ENCODE peak calls at places on chromosomes 6 and 20, in four cellular contexts. One of them, this sample, is unnamed.

GRCh38 chr6:138809677-138810076 is 13.8 kb downstream of the ECT2L start:
- DNase-seq in spleen: no peak
- DNase-seq in breast epithelium: no peak
- DNase-seq in K562: no peak
- DNase-seq in this sample: no peak

GRCh38 chr20:36074983-36075382 is 79.6 kb upstream of the EPB41L1 start:
- DNase-seq in spleen: no peak
- DNase-seq in breast epithelium: no peak
- DNase-seq in K562: no peak
- DNase-seq in this sample: no peak

GRCh38 chr6:125810435-125810834 is 19.7 kb downstream of the NCOA7 start:
- DNase-seq in spleen: no peak
- DNase-seq in breast epithelium: no peak
- DNase-seq in K562: no peak
- DNase-seq in this sample: no peak

GRCh38 chr6:53029262-53029661 is 34.2 kb upstream of the GSTA4 start:
- DNase-seq in spleen: no peak
- DNase-seq in breast epithelium: no peak
- DNase-seq in K562: no peak
- DNase-seq in this sample: no peak

GRCh38 chr6:125789167-125789566 is 1.6 kb upstream of the NCOA7 start:
- DNase-seq in spleen: peak; percentile 73
- DNase-seq in breast epithelium: no peak
- DNase-seq in K562: peak; percentile 37
- DNase-seq in this sample: no peak

GRCh38 chr20:23235173-23236027 is 115.2 kb upstream of the NXT1 start:
- DNase-seq in spleen: peak; percentile 89
- DNase-seq in breast epithelium: no peak
- DNase-seq in K562: peak; percentile 62
- DNase-seq in this sample: peak; percentile 66

GRCh38 chr6:168412456-168412855 is 28.5 kb upstream of the SMOC2 start:
- DNase-seq in spleen: no peak
- DNase-seq in breast epithelium: no peak
- DNase-seq in K562: no peak
- DNase-seq in this sample: no peak

GRCh38 chr6:150606258-150607043 is 6.8 kb downstream of the PLEKHG1 start:
- DNase-seq in spleen: no peak
- DNase-seq in breast epithelium: no peak
- DNase-seq in K562: no peak
- DNase-seq in this sample: no peak

GRCh38 chr6:56725257-56725656 is 82.6 kb upstream of the DST start:
- DNase-seq in spleen: no peak
- DNase-seq in breast epithelium: no peak
- DNase-seq in K562: no peak
- DNase-seq in this sample: no peak

GRCh38 chr6:167825759-167826229 is 917 bp upstream of the AFDN start:
- DNase-seq in spleen: peak; percentile 86
- DNase-seq in breast epithelium: peak; percentile 57
- DNase-seq in K562: peak; percentile 86
- DNase-seq in this sample: peak; percentile 84

GRCh38 chr6:140440223-140440810 is 1065.9 kb upstream of the CITED2 start:
- DNase-seq in spleen: no peak
- DNase-seq in breast epithelium: no peak
- DNase-seq in K562: no peak
- DNase-seq in this sample: no peak

GRCh38 chr6:52815167-52816092 is 11.8 kb upstream of the GSTA1 start:
- DNase-seq in spleen: no peak
- DNase-seq in breast epithelium: peak; percentile 24
- DNase-seq in K562: peak; percentile 66
- DNase-seq in this sample: peak; percentile 61

GRCh38 chr6:16400248-16400760 is 161.9 kb downstream of the GMPR start:
- DNase-seq in spleen: no peak
- DNase-seq in breast epithelium: no peak
- DNase-seq in K562: no peak
- DNase-seq in this sample: no peak

GRCh38 chr6:132491303-132491702 is 21.6 kb downstream of the STX7 start:
- DNase-seq in spleen: no peak
- DNase-seq in breast epithelium: no peak
- DNase-seq in K562: peak; percentile 42
- DNase-seq in this sample: no peak

GRCh38 chr6:32082951-32083350 is 26.2 kb downstream of the TNXB start:
- DNase-seq in spleen: peak; percentile 80
- DNase-seq in breast epithelium: no peak
- DNase-seq in K562: no peak
- DNase-seq in this sample: no peak

GRCh38 chr6:131950767-131951575 is at the start of gene CCN2:
- DNase-seq in spleen: peak; percentile 85
- DNase-seq in breast epithelium: peak; percentile 90
- DNase-seq in K562: no peak
- DNase-seq in this sample: peak; percentile 77

GRCh38 chr20:641516-641913 is 11.5 kb downstream of the SRXN1 start:
- DNase-seq in spleen: no peak
- DNase-seq in breast epithelium: no peak
- DNase-seq in K562: peak; percentile 59
- DNase-seq in this sample: no peak

GRCh38 chr6:128068110-128068460 is 167.2 kb upstream of the THEMIS start:
- DNase-seq in spleen: no peak
- DNase-seq in breast epithelium: no peak
- DNase-seq in K562: no peak
- DNase-seq in this sample: no peak

GRCh38 chr6:11722805-11723631 is 55.6 kb downstream of the ADTRP start:
- DNase-seq in spleen: no peak
- DNase-seq in breast epithelium: no peak
- DNase-seq in K562: no peak
- DNase-seq in this sample: no peak

GRCh38 chr6:24666097-24666615 is 543 bp downstream of the TDP2 start:
- DNase-seq in spleen: peak; percentile 90
- DNase-seq in breast epithelium: no peak
- DNase-seq in K562: peak; percentile 49
- DNase-seq in this sample: peak; percentile 52

GRCh38 chr20:19974621-19975435 is 42.3 kb upstream of the NAA20 start:
- DNase-seq in spleen: peak; percentile 88
- DNase-seq in breast epithelium: peak; percentile 82
- DNase-seq in K562: no peak
- DNase-seq in this sample: peak; percentile 88

GRCh38 chr20:35207950-35208611 is 18.4 kb upstream of the MMP24 start:
- DNase-seq in spleen: peak; percentile 85
- DNase-seq in breast epithelium: peak; percentile 55
- DNase-seq in K562: peak; percentile 67
- DNase-seq in this sample: peak; percentile 82

GRCh38 chr6:105994522-105995402 is 91.4 kb upstream of the PRDM1 start:
- DNase-seq in spleen: peak; percentile 91
- DNase-seq in breast epithelium: peak; percentile 49
- DNase-seq in K562: no peak
- DNase-seq in this sample: peak; percentile 57

GRCh38 chr20:44566811-44567210 is 15.6 kb upstream of the PKIG start:
- DNase-seq in spleen: no peak
- DNase-seq in breast epithelium: no peak
- DNase-seq in K562: no peak
- DNase-seq in this sample: no peak

GRCh38 chr20:50450961-50451752 is 59.0 kb upstream of the PTPN1 start:
- DNase-seq in spleen: peak; percentile 79
- DNase-seq in breast epithelium: no peak
- DNase-seq in K562: no peak
- DNase-seq in this sample: peak; percentile 48

GRCh38 chr20:32607727-32608663 is 22.9 kb upstream of the NOL4L start:
- DNase-seq in spleen: no peak
- DNase-seq in breast epithelium: no peak
- DNase-seq in K562: no peak
- DNase-seq in this sample: no peak

GRCh38 chr6:18415671-18416340 is 28.7 kb downstream of the RNF144B start:
- DNase-seq in spleen: no peak
- DNase-seq in breast epithelium: no peak
- DNase-seq in K562: no peak
- DNase-seq in this sample: no peak

GRCh38 chr6:29941476-29941875 is 856 bp upstream of the HLA-A start:
- DNase-seq in spleen: no peak
- DNase-seq in breast epithelium: no peak
- DNase-seq in K562: no peak
- DNase-seq in this sample: no peak

GRCh38 chr20:46573234-46573633 is 22.8 kb upstream of the OCSTAMP start:
- DNase-seq in spleen: no peak
- DNase-seq in breast epithelium: no peak
- DNase-seq in K562: no peak
- DNase-seq in this sample: no peak

GRCh38 chr20:63979549-63980316 is at the start of gene SAMD10:
- DNase-seq in spleen: peak; percentile 91
- DNase-seq in breast epithelium: no peak
- DNase-seq in K562: peak; percentile 67
- DNase-seq in this sample: peak; percentile 56

GRCh38 chr20:40085513-40085912 is 603.5 kb downstream of the MAFB start:
- DNase-seq in spleen: no peak
- DNase-seq in breast epithelium: no peak
- DNase-seq in K562: no peak
- DNase-seq in this sample: no peak

DNA sequence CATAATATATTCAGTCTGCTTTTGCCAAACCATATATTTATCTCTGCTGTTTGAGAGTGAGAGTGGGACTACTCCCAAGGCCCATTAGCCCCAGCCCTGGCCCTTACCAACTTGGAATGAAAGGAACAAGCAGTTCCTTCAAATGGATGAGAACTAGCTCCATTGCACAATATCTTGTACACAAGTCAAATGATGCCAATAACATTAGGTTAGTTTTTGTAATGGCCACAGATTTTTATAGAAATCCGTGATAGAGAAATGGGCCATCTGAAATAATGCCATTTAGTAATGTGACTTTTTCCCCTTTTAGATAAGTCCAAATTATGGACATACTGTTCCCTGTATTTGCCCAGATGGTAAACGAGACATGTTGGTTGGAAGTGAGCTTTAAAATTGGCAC is 117.0 kb downstream of the MAP3K7 start:
- DNase-seq in spleen: no peak
- DNase-seq in breast epithelium: peak; percentile 80
- DNase-seq in K562: no peak
- DNase-seq in this sample: no peak
- TF ChIP-seq POLR2AphosphoS5 in spleen: no peak
- TF ChIP-seq POLR2AphosphoS5 in breast epithelium: peak; percentile 62
- TF ChIP-seq POLR2AphosphoS5 in K562: no peak
- TF ChIP-seq POLR2AphosphoS5 in this sample: no peak

GRCh38 chr20:37882961-37883712 is 19.8 kb upstream of the VSTM2L start:
- DNase-seq in spleen: no peak
- DNase-seq in breast epithelium: no peak
- DNase-seq in K562: no peak
- DNase-seq in this sample: no peak
- TF ChIP-seq POLR2AphosphoS5 in spleen: no peak
- TF ChIP-seq POLR2AphosphoS5 in breast epithelium: no peak
- TF ChIP-seq POLR2AphosphoS5 in K562: no peak
- TF ChIP-seq POLR2AphosphoS5 in this sample: no peak

DNA sequence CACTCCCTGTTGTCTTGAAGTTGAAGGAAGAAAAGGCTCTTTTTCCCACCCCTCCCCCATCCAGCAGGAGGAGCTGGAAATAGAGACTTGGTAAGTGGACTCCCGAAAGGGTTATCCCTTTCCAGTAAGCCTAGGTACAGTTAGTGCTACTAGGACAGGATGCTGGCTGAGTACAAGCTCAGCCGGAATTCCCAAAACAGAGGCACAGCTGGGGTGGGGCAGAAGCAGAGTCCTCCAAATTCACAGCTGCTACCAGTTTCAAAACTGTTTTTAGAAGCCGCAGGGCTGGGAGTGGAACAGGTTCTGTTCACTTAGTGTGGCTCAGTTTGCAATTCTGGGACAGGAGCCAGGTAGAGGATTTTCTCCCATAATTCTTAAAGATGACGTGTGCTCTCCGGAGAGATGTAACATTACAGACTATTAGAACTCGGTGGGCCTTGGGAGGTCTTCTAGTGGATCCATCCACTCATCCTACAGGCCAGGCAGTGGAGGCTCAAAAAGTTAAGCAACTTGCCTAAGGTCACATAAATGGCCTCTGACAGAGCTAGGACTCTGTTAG is 19.0 kb upstream of the UTRN start:
- DNase-seq in spleen: no peak
- DNase-seq in breast epithelium: peak; percentile 35
- DNase-seq in K562: no peak
- DNase-seq in this sample: peak; percentile 29
- TF ChIP-seq POLR2AphosphoS5 in spleen: no peak
- TF ChIP-seq POLR2AphosphoS5 in breast epithelium: peak; percentile 15
- TF ChIP-seq POLR2AphosphoS5 in K562: no peak
- TF ChIP-seq POLR2AphosphoS5 in this sample: peak; percentile 35

GRCh38 chr20:59007758-59008511 is 881 bp upstream of the CTSZ start:
- DNase-seq in spleen: peak; percentile 94
- DNase-seq in breast epithelium: no peak
- DNase-seq in K562: peak; percentile 53
- DNase-seq in this sample: peak; percentile 36

GRCh38 chr20:59005523-59006166 is 1.4 kb downstream of the CTSZ start:
- DNase-seq in spleen: no peak
- DNase-seq in breast epithelium: no peak
- DNase-seq in K562: no peak
- DNase-seq in this sample: no peak

GRCh38 chr20:59006864-59007757 is at the start of gene CTSZ:
- DNase-seq in spleen: peak; percentile 94
- DNase-seq in breast epithelium: no peak
- DNase-seq in K562: peak; percentile 91
- DNase-seq in this sample: peak; percentile 67

GRCh38 chr20:59004763-59005522 is 2.1 kb downstream of the CTSZ start:
- DNase-seq in spleen: peak; percentile 94
- DNase-seq in breast epithelium: no peak
- DNase-seq in K562: no peak
- DNase-seq in this sample: peak; percentile 48

GRCh38 chr20:59006167-59006863 is 739 bp downstream of the CTSZ start:
- DNase-seq in spleen: peak; percentile 87
- DNase-seq in breast epithelium: no peak
- DNase-seq in K562: no peak
- DNase-seq in this sample: no peak
- TF ChIP-seq POLR2AphosphoS5 in spleen: peak; percentile 27
- TF ChIP-seq POLR2AphosphoS5 in breast epithelium: no peak
- TF ChIP-seq POLR2AphosphoS5 in K562: no peak
- TF ChIP-seq POLR2AphosphoS5 in this sample: no peak

DNA sequence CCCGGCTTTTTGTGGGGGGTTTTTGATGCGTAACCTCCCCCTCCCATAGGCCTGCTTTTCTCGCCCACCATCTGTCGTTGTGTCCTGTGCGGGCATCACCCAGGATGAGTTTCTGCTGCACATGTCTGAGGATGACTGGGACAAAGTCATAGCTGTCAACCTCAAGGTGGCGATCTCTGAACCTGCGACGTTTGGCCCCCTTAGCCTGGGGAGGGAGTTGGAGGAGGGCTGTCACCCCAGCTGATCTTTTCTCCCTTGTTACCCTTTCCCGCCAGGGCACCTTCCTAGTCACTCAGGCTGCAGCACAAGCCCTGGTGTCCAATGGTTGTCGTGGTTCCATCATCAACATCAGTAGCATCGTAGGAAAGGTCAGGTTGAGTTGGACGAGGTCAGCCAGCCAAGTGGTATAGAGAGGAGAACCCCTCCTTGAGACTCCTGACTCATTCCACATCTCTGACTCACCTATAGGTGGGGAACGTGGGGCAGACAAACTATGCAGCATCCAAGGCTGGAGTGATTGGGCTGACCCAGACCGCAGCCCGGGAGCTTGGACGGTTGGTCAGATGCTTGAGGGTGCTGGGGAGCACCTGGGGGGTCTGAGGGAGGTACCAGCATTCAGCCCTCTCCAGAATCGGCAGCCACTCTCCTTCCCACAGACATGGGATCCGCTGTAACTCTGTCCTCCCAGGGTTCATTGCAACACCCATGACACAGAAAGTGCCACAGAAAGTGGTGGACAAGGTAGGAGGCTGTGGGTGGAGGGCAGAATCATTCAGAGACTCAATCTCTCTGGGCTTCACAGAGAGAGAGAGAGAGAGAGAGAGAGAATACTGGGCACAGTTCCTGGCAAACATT is 944 bp downstream of the HSD17B8 start:
- DNase-seq in spleen: peak; percentile 75
- DNase-seq in breast epithelium: no peak
- DNase-seq in K562: peak; percentile 68
- DNase-seq in this sample: no peak
- TF ChIP-seq POLR2AphosphoS5 in spleen: no peak
- TF ChIP-seq POLR2AphosphoS5 in breast epithelium: no peak
- TF ChIP-seq POLR2AphosphoS5 in K562: peak; percentile 32
- TF ChIP-seq POLR2AphosphoS5 in this sample: no peak